ENCODE peak calls at places on chromosomes 3 and 15, in four cellular contexts. N is K562, V is HepG2, H is GM12878. P is an unnamed sample.

GRCh38 chr3:27166888-27167287 is 202.3 kb downstream of the NEK10 start:
- DNase-seq in N (no peak), V (no peak), H (no peak), P (no peak)

GRCh38 chr3:138222316-138222715 is 35.2 kb downstream of the ARMC8 start:
- DNase-seq in V (no peak), H (no peak), N (no peak), P (no peak)

GRCh38 chr3:81216192-81216591 is 545.3 kb downstream of the GBE1 start:
- DNase-seq in H (no peak), N (no peak), V (no peak), P (no peak)

GRCh38 chr15:71705151-71705550 is 105.2 kb upstream of the NR2E3 start:
- DNase-seq in H (no peak), N (no peak), V (no peak), P (peak; percentile 15)

GRCh38 chr3:127208483-127209100 is 15.7 kb downstream of the PRR23E start:
- DNase-seq in V (no peak), N (no peak), H (no peak), P (no peak)

GRCh38 chr15:78315686-78316085 is 16.3 kb upstream of the SKIC8 start:
- DNase-seq in H (no peak), V (peak; percentile 47), N (peak; percentile 40), P (peak; percentile 70)

GRCh38 chr3:27326211-27326948 is 42.8 kb downstream of the NEK10 start:
- DNase-seq in H (no peak), V (no peak), N (no peak), P (no peak)

GRCh38 chr3:9765865-9766264 is 3.9 kb downstream of the CAMK1 start:
- DNase-seq in H (no peak), V (no peak), N (peak; percentile 74), P (no peak)

GRCh38 chr3:187401861-187402260 is 33.7 kb downstream of the RTP4 start:
- DNase-seq in H (no peak), N (no peak), V (no peak), P (no peak)

GRCh38 chr3:184687363-184688049 is 24.4 kb downstream of the MAGEF1 start:
- DNase-seq in N (no peak), H (no peak), V (no peak), P (no peak)

GRCh38 chr15:70870066-70870465 is 16.1 kb upstream of the LARP6 start:
- DNase-seq in N (no peak), H (no peak), V (no peak), P (no peak)

GRCh38 chr15:88657326-88658069 is 18.7 kb downstream of the ISG20 start:
- DNase-seq in V (no peak), H (no peak), N (peak; percentile 74), P (no peak)

GRCh38 chr3:122977645-122978466 is 49.7 kb downstream of the SEMA5B start:
- DNase-seq in V (peak; percentile 73), N (no peak), H (no peak), P (no peak)

GRCh38 chr3:11392689-11393114 is 120.5 kb downstream of the ATG7 start:
- DNase-seq in N (no peak), V (no peak), H (no peak), P (no peak)

GRCh38 chr3:11391172-11391879 is 119.1 kb downstream of the ATG7 start:
- DNase-seq in N (no peak), H (no peak), V (no peak), P (no peak)

GRCh38 chr3:11393401-11393800 is 121.2 kb downstream of the ATG7 start:
- DNase-seq in N (no peak), H (no peak), V (peak; percentile 9), P (no peak)

GRCh38 chr3:11390411-11391171 is 118.4 kb downstream of the ATG7 start:
- DNase-seq in N (no peak), V (no peak), H (no peak), P (no peak)

GRCh38 chr3:11391930-11392688 is 119.9 kb downstream of the ATG7 start:
- DNase-seq in N (no peak), V (no peak), H (no peak), P (no peak)
- H3K4me3 ChIP-seq in N (no peak overlapping the region), V (no peak overlapping the region), H (no peak overlapping the region), P (no peak overlapping the region)

DNA sequence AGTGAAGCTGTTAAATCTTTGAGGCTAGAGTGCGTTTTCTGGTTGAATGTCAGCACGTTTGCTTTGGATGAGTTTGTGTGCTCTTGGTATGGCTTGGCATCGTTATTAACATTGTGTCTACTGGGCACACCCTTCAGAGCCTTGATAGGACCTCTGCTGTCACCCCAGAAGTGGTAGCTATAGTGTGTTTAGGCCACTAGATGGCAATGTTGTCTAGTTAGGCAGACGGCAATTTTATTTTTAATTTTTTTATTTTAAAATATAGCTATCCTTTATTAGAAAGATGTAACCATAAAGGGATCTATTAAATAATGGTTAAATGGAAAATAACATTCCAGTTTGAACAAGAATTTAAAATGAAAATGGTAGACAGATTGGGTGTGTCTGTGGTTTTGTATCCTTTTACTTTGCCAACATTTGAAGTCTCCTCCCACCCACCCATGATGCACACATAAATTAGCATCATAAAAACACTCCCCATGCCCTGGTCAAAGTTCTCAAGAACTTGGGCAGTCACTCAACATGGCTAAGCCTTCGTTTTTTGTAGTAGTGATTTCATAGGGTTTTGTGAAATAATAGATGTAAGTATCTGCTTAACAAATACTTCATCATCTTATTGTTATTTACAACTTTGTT is 200.7 kb downstream of the KCNH8 start:
- DNase-seq in V (peak; percentile 8), N (peak; percentile 50), H (no peak), P (no peak)
- TF ChIP-seq BRCA1 in V (no peak), N (no peak), H (no peak), P (no peak)

GRCh38 chr3:152497457-152497856 is 228.7 kb downstream of the MBNL1 start:
- DNase-seq in V (no peak), N (no peak), H (no peak), P (no peak)
- TF ChIP-seq TAF1 in V (no peak), N (no peak), H (no peak), P (no peak)

GRCh38 chr3:12643724-12644123 is 20.2 kb downstream of the RAF1 start:
- DNase-seq in N (no peak), H (no peak), V (no peak), P (no peak)
- H3K4me3 ChIP-seq in N (no peak overlapping the region), H (no peak overlapping the region), V (no peak overlapping the region), P (no peak overlapping the region)

GRCh38 chr3:12629560-12629959 is 34.4 kb downstream of the RAF1 start:
- DNase-seq in V (no peak), N (no peak), H (no peak), P (no peak)
- TF ChIP-seq BRCA1 in V (no peak), N (no peak), H (no peak), P (no peak)

DNA sequence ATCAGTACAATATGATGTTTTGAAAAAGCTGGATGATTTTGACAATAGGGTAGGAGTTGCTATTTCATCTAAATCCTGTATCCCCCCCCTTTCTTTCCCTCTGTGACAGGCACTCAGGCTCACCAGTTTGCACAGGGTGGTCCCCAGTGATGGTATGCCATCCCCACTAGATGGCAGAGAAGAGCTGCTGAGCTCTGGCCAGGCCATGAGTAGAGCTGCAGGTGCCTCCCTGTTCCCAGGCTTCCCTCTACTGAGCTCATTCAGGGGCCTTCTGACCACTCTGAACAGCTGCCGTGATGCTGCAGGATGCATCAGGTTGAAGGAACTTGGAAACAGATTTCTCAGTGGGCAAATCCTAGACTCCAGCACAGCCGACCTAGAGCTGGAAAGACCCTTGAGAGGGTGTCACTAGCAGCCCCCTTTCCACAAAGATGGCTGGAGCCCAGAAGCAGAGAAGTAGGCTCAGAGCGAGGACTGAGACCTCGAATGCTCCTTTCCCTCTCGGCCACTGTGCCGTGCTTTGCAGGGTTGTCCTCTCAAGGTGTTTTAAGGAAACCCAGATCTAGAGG is 45.1 kb downstream of the EFCAB12 start:
- DNase-seq in H (no peak), N (peak; percentile 66), V (peak; percentile 74), P (peak; percentile 39)
- TF ChIP-seq TAF1 in H (no peak), N (no peak), V (no peak), P (no peak)

P was measured in H1.